ENCODE peak calls at places on chromosomes 1 and 21, in ten cellular contexts. E is GM12865, G is left ventricle myocardium inferior, H is HFF-Myc, Y is fibroblast of lung, S is WERI-Rb-1, D is Peyer's patch, Q is neural progenitor cell, W is lower lobe of right lung, L is left lung. C is an unnamed sample.

GRCh38 chr1:207713529-207713928 is 38.3 kb upstream of the CD46 start:
- DNase-seq in S (peak), W (no peak), E (peak), G (no peak), D (no peak), Q (no peak), H (no peak), Y (no peak), L (no peak), C (no peak)

GRCh38 chr21:26686278-26686677 is 113.2 kb upstream of the CYYR1 start:
- DNase-seq in Y (no peak), W (no peak), G (no peak), E (peak), D (peak), Q (no peak), S (no peak), L (no peak), H (peak), C (no peak)

GRCh38 chr1:223429313-223429731 is 36.1 kb downstream of the CCDC185 start:
- DNase-seq in L (no peak), Q (no peak), H (no peak), G (no peak), W (no peak), D (no peak), E (no peak), S (no peak), Y (peak), C (peak)

GRCh38 chr1:11952455-11953109 is 18.1 kb downstream of the PLOD1 start:
- DNase-seq in W (no peak), H (no peak), E (no peak), G (no peak), Q (no peak), D (no peak), L (no peak), Y (no peak), S (no peak), C (no peak)

GRCh38 chr1:48329489-48329888 is 107.0 kb downstream of the SLC5A9 start:
- DNase-seq in L (no peak), Y (peak), D (no peak), G (no peak), Q (no peak), W (no peak), S (no peak), H (no peak), E (no peak), C (no peak)

GRCh38 chr1:117815105-117815812 is 114.2 kb downstream of the GDAP2 start:
- DNase-seq in Q (no peak), H (no peak), L (no peak), W (no peak), S (no peak), D (no peak), E (no peak), G (no peak), Y (peak), C (no peak)

GRCh38 chr1:42737257-42737656 is 2.8 kb downstream of the CLDN19 start:
- DNase-seq in E (peak), Q (no peak), H (no peak), G (no peak), D (peak), S (no peak), L (no peak), Y (no peak), W (no peak), C (no peak)

GRCh38 chr1:203140076-203140475 is 12.6 kb downstream of the ADORA1 start:
- DNase-seq in G (no peak), H (no peak), D (no peak), W (no peak), L (no peak), E (no peak), Q (no peak), S (no peak), Y (no peak), C (no peak)

GRCh38 chr1:10774615-10775310 is 21.7 kb downstream of the CASZ1 start:
- DNase-seq in E (no peak), S (no peak), Q (no peak), Y (no peak), L (peak), D (no peak), G (peak), W (peak), H (no peak), C (no peak)

GRCh38 chr1:229384822-229385221 is 42.0 kb upstream of the CCSAP start:
- DNase-seq in Y (no peak), L (no peak), W (no peak), H (no peak), E (peak), G (no peak), Q (no peak), S (no peak), D (no peak), C (no peak)

GRCh38 chr1:84000954-84001495 is 2.1 kb upstream of the TTLL7 start:
- DNase-seq in G (no peak), D (no peak), E (no peak), W (no peak), H (no peak), Q (no peak), S (no peak), Y (no peak), L (no peak), C (no peak)

GRCh38 chr1:42675467-42675866 is 6.8 kb upstream of the YBX1 start:
- DNase-seq in S (no peak), Q (no peak), Y (no peak), W (no peak), E (no peak), H (no peak), D (no peak), L (no peak), G (no peak), C (no peak)

GRCh38 chr21:29182674-29183073 is 52.2 kb downstream of the MAP3K7CL start:
- DNase-seq in D (no peak), Y (no peak), W (no peak), Q (no peak), L (no peak), H (no peak), G (no peak), S (no peak), E (no peak), C (no peak)

GRCh38 chr1:217493290-217493689 is 137.6 kb downstream of the GPATCH2 start:
- DNase-seq in L (no peak), D (no peak), G (no peak), E (no peak), Y (peak), S (no peak), H (no peak), W (no peak), Q (no peak), C (no peak)

GRCh38 chr1:11929849-11930248 is 3.6 kb upstream of the KIAA2013 start:
- DNase-seq in D (peak), H (peak), W (no peak), Y (no peak), E (peak), Q (no peak), S (no peak), G (peak), L (no peak), C (no peak)

DNA sequence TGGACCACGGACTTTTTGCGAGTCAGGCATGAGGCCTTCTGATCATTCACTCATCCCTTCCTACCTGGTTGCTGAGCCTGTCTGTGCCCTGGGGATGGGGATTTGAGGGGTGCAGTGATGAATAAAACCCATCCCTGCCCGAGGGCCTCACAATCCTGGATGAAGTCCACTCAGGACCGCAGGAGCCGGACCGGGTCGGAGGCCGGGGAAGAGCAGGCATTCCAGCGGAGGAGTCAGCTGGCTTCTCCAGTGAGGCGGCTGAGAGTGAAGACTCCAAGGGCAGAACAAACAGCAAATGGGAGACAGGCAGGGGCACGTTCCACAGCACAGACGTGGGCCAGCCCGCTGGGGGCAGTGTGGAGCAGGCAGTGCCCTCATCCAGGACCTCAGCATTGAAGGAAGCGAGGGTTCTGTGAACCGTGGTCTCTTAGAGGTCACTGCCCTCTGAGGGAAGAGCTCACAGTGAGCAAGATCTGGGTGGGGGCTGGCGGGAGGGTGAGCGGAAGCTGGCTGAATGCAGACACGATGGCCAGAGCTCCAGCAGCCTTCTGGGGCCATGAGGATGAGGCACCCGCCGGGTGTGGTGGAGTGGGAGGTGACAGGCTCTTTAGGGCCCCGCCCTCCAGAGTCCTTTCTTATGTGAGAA is 10.9 kb upstream of the LRRC3 start:
- DNase-seq in Y (no peak), H (no peak), G (peak), E (no peak), D (no peak), S (no peak), L (peak), W (peak), Q (peak), C (no peak)
- TF ChIP-seq CTCF in Y (no peak), H (peak), G (no peak), E (peak), D (no peak), S (peak), L (no peak), W (no peak), Q (peak), C (no peak)

GRCh38 chr21:36499578-36500471 is 19.9 kb upstream of the CLDN14 start:
- DNase-seq in D (no peak), E (no peak), G (peak), W (no peak), Q (no peak), Y (peak), H (no peak), S (no peak), L (no peak), C (peak)
- H3K4me3 ChIP-seq in D (no peak), E (no peak), G (no peak), W (no peak), Q (no peak), Y (no peak), H (no peak), S (no peak), L (no peak), C (no peak)

GRCh38 chr1:6414881-6415280 is 4.8 kb downstream of the HES2 start:
- DNase-seq in H (no peak), Y (no peak), L (no peak), S (no peak), Q (no peak), E (no peak), G (no peak), W (no peak), D (no peak), C (no peak)

GRCh38 chr1:6416906-6417305 is 2.8 kb downstream of the HES2 start:
- DNase-seq in G (no peak), H (no peak), Y (no peak), W (no peak), Q (no peak), L (no peak), S (no peak), E (no peak), D (no peak), C (no peak)

GRCh38 chr1:6412896-6413295 is 6.8 kb downstream of the HES2 start:
- DNase-seq in G (no peak), Y (peak), W (no peak), E (no peak), L (no peak), D (no peak), S (peak), H (no peak), Q (peak), C (no peak)

GRCh38 chr1:6415979-6416656 is 3.6 kb downstream of the HES2 start:
- DNase-seq in Q (peak), W (no peak), S (no peak), L (no peak), Y (no peak), E (no peak), H (no peak), G (no peak), D (no peak), C (no peak)

GRCh38 chr1:6414443-6414844 is 5.3 kb downstream of the HES2 start:
- DNase-seq in Q (peak), W (no peak), Y (peak), H (peak), S (peak), E (peak), G (no peak), D (no peak), L (no peak), C (no peak)
- TF ChIP-seq CTCF in Q (peak), W (peak), Y (peak), H (peak), S (peak), E (peak), G (peak), D (no peak), L (no peak), C (peak)

GRCh38 chr1:2196901-2197638 is 2.5 kb upstream of the FAAP20 start:
- DNase-seq in H (no peak), W (no peak), L (no peak), S (no peak), Q (no peak), D (no peak), G (no peak), E (no peak), Y (no peak), C (no peak)

GRCh38 chr1:2199042-2199810 is 4.7 kb upstream of the FAAP20 start:
- DNase-seq in H (no peak), G (peak), Q (peak), Y (peak), L (peak), S (peak), D (peak), E (no peak), W (peak), C (peak)

GRCh38 chr1:2197732-2198165 is 3.2 kb upstream of the FAAP20 start:
- DNase-seq in Y (no peak), W (no peak), H (no peak), E (no peak), D (no peak), L (no peak), Q (no peak), G (no peak), S (no peak), C (no peak)

GRCh38 chr1:2200308-2200943 is 5.9 kb upstream of the FAAP20 start:
- DNase-seq in S (no peak), G (no peak), E (no peak), Q (no peak), D (no peak), L (peak), H (no peak), Y (no peak), W (no peak), C (no peak)

GRCh38 chr1:2198571-2198970 is 4.0 kb upstream of the FAAP20 start:
- DNase-seq in S (no peak), Y (no peak), Q (no peak), H (no peak), L (no peak), G (no peak), W (no peak), E (no peak), D (no peak), C (no peak)
- H3K4me3 ChIP-seq in S (no peak), Y (no peak), Q (no peak), H (peak), L (no peak), G (peak), W (peak), E (no peak), D (no peak), C (no peak)

GRCh38 chr1:193580419-193580818 is 394.0 kb upstream of the B3GALT2 start:
- DNase-seq in S (no peak), G (no peak), H (no peak), D (no peak), Y (no peak), Q (no peak), E (no peak), W (no peak), L (no peak), C (no peak)
- TF ChIP-seq CTCF in S (no peak), G (no peak), H (no peak), D (no peak), Y (no peak), Q (no peak), E (no peak), W (no peak), L (no peak), C (no peak)

GRCh38 chr1:27009601-27010197 is 3.0 kb downstream of the TENT5B start:
- DNase-seq in H (no peak), G (peak), Y (no peak), D (no peak), E (no peak), S (no peak), W (peak), L (no peak), Q (no peak), C (no peak)
- H3K4me3 ChIP-seq in H (no peak), G (peak), Y (no peak), D (peak), E (no peak), S (no peak), W (peak), L (no peak), Q (no peak), C (no peak)